ENCODE peak calls at places on chromosomes 3 and 15, in ten cellular contexts. G is transverse colon; W is hepatocyte; D is activated naive CD4-positive, alpha-beta T cell; A is IMR-90; K is HepG2; C is GM03348; O is HCEC 1CT; V is D341Med; X is cardiac fibroblast. U is an unnamed sample.

GRCh38 chr3:100254168-100254777 is 6.5 kb upstream of the TBC1D23 start:
- DNase-seq in V (peak), W (peak), O (peak), C (peak), A (peak), D (no peak), G (peak), X (peak), K (peak), U (peak)

GRCh38 chr3:189099505-189100290 is 72.1 kb upstream of the TPRG1 start:
- DNase-seq in A (no peak), C (peak), G (no peak), W (no peak), O (no peak), D (no peak), K (no peak), X (no peak), V (no peak), U (no peak)

GRCh38 chr15:95024388-95024787 is 793.0 kb downstream of the MCTP2 start:
- DNase-seq in D (no peak), G (no peak), W (peak), C (peak), X (peak), A (peak), O (peak), V (no peak), K (no peak), U (peak)

GRCh38 chr15:100772478-100773378 is 106.9 kb upstream of the ALDH1A3 start:
- DNase-seq in V (no peak), O (no peak), W (peak), C (no peak), A (no peak), X (no peak), K (no peak), G (no peak), D (no peak), U (peak)

GRCh38 chr3:16313955-16314645 is 49.1 kb downstream of the OXNAD1 start:
- DNase-seq in A (no peak), V (no peak), X (no peak), C (no peak), W (no peak), D (no peak), G (no peak), O (no peak), K (no peak), U (no peak)

GRCh38 chr15:77633134-77633912 is 611 bp upstream of the LINGO1 start:
- DNase-seq in A (peak), C (peak), G (peak), O (peak), K (peak), X (peak), D (peak), W (peak), V (peak), U (peak)

GRCh38 chr3:14791343-14791945 is 27.3 kb upstream of the FGD5 start:
- DNase-seq in D (peak), K (peak), W (peak), A (peak), X (peak), C (peak), V (peak), G (peak), O (peak), U (peak)

GRCh38 chr3:100171211-100171700 is 57.0 kb upstream of the FILIP1L start:
- DNase-seq in K (no peak), V (no peak), O (no peak), A (no peak), D (no peak), X (no peak), W (no peak), G (no peak), C (no peak), U (no peak)

GRCh38 chr3:33355611-33356010 is 78.4 kb downstream of the FBXL2 start:
- DNase-seq in C (no peak), K (no peak), A (peak), O (peak), X (peak), G (no peak), V (no peak), D (no peak), W (peak), U (no peak)

GRCh38 chr15:68337826-68338225 is 60.3 kb downstream of the FEM1B start:
- DNase-seq in X (no peak), A (no peak), V (no peak), G (no peak), W (no peak), D (no peak), O (no peak), C (no peak), K (no peak), U (peak)

GRCh38 chr15:60592386-60593339 is 113.7 kb upstream of the ICE2 start:
- DNase-seq in O (peak), X (peak), V (peak), K (peak), D (peak), C (peak), A (peak), G (peak), W (peak), U (no peak)

GRCh38 chr3:58178528-58179234 is 32.1 kb downstream of the DNASE1L3 start:
- DNase-seq in X (no peak), A (no peak), G (peak), K (no peak), O (no peak), D (no peak), W (no peak), V (no peak), C (no peak), U (peak)

GRCh38 chr3:187765342-187765741 is 20.1 kb upstream of the BCL6 start:
- DNase-seq in O (peak), K (no peak), G (no peak), V (no peak), C (peak), W (no peak), X (no peak), A (peak), D (no peak), U (no peak)

GRCh38 chr3:106821801-106822200 is 555.4 kb upstream of the CCDC54 start:
- DNase-seq in D (no peak), G (no peak), V (no peak), C (no peak), K (no peak), O (no peak), A (no peak), X (no peak), W (no peak), U (no peak)

GRCh38 chr3:152328841-152329240 is 60.1 kb downstream of the MBNL1 start:
- DNase-seq in O (peak), C (peak), G (no peak), X (peak), W (peak), K (peak), A (peak), V (no peak), D (no peak), U (peak)

U was measured in NB4.